ENCODE peak calls at places on chromosomes 3 and 15, in six cellular contexts. A is GM12891, O is K562, R is HepG2, B is H1, Z is GM12878. H is an unnamed sample.

GRCh38 chr3:10467904-10468610 is 37.3 kb downstream of the ATP2B2 start:
- DNase-seq in A (no peak), O (no peak), R (no peak), B (no peak), Z (no peak), H (no peak)

GRCh38 chr3:72444642-72445223 is 403.5 kb downstream of the SHQ1 start:
- DNase-seq in A (no peak), O (no peak), R (no peak), B (no peak), Z (no peak), H (no peak)

GRCh38 chr15:61003683-61004299 is 225.3 kb downstream of the RORA start:
- DNase-seq in A (no peak), O (no peak), R (no peak), B (no peak), Z (no peak), H (no peak)

GRCh38 chr3:153209596-153209995 is 47.6 kb downstream of the RAP2B start:
- DNase-seq in A (no peak), O (no peak), R (no peak), B (peak), Z (no peak), H (no peak)

GRCh38 chr3:17041009-17041408 is 156.3 kb downstream of the PLCL2 start:
- DNase-seq in A (no peak), O (no peak), R (no peak), B (no peak), Z (no peak), H (no peak)

GRCh38 chr15:65033659-65034269 is 4.3 kb upstream of the MTFMT start:
- DNase-seq in A (no peak), O (peak), R (peak), B (peak), Z (no peak), H (no peak)

GRCh38 chr15:64681424-64682024 is 93.9 kb downstream of the RBPMS2 start:
- DNase-seq in A (peak), O (peak), R (peak), B (no peak), Z (no peak), H (no peak)

GRCh38 chr3:122100591-122101491 is 45.7 kb downstream of the CD86 start:
- DNase-seq in A (no peak), O (no peak), R (no peak), B (no peak), Z (no peak), H (no peak)

GRCh38 chr3:160950542-160950941 is 154.6 kb downstream of the B3GALNT1 start:
- DNase-seq in A (no peak), O (no peak), R (no peak), B (no peak), Z (no peak), H (no peak)

GRCh38 chr3:169811606-169812123 is 1.0 kb upstream of the LRRIQ4 start:
- DNase-seq in A (no peak), O (no peak), R (no peak), B (no peak), Z (no peak), H (no peak)

GRCh38 chr3:195154793-195155535 is 116.0 kb downstream of the XXYLT1 start:
- DNase-seq in A (no peak), O (no peak), R (peak), B (no peak), Z (no peak), H (peak)

GRCh38 chr15:74209560-74209958 is 7.0 kb upstream of the STRA6 start:
- DNase-seq in A (no peak), O (no peak), R (no peak), B (no peak), Z (no peak), H (no peak)

GRCh38 chr3:96750094-96750767 is 64.2 kb upstream of the EPHA6 start:
- DNase-seq in A (no peak), O (no peak), R (no peak), B (no peak), Z (no peak), H (no peak)

GRCh38 chr3:185342458-185343169 is 20.3 kb upstream of the MAP3K13 start:
- DNase-seq in A (no peak), O (no peak), R (no peak), B (no peak), Z (no peak), H (no peak)

GRCh38 chr15:94263341-94264273 is 32.2 kb downstream of the MCTP2 start:
- DNase-seq in A (no peak), O (no peak), R (no peak), B (no peak), Z (peak), H (no peak)

GRCh38 chr3:87810427-87810826 is 248.4 kb downstream of the CGGBP1 start:
- DNase-seq in A (no peak), O (no peak), R (no peak), B (no peak), Z (no peak), H (no peak)

GRCh38 chr15:100665570-100665969 is 63.2 kb downstream of the ASB7 start:
- DNase-seq in A (no peak), O (no peak), R (no peak), B (no peak), Z (no peak), H (no peak)

GRCh38 chr3:50260027-50260941 is 8.7 kb upstream of the SEMA3B start:
- DNase-seq in A (peak), O (peak), R (peak), B (peak), Z (no peak), H (peak)

GRCh38 chr3:101310580-101311375 is 9.6 kb downstream of the IMPG2 start:
- DNase-seq in A (no peak), O (no peak), R (no peak), B (no peak), Z (no peak), H (no peak)

GRCh38 chr3:59535791-59536221 is 486.0 kb upstream of the CFAP20DC start:
- DNase-seq in A (no peak), O (no peak), R (no peak), B (no peak), Z (no peak), H (no peak)

GRCh38 chr3:49802719-49803463 is at the start of gene INKA1:
- DNase-seq in A (peak), O (peak), R (peak), B (peak), Z (no peak), H (peak)

GRCh38 chr15:48096813-48097212 is 24.0 kb upstream of the SLC24A5 start:
- DNase-seq in A (no peak), O (no peak), R (no peak), B (no peak), Z (no peak), H (no peak)

GRCh38 chr3:178618907-178619306 is 82.7 kb downstream of the KCNMB2 start:
- DNase-seq in A (no peak), O (no peak), R (no peak), B (no peak), Z (no peak), H (no peak)

GRCh38 chr15:99582508-99582960 is 16.8 kb downstream of the MEF2A start:
- DNase-seq in A (no peak), O (no peak), R (no peak), B (no peak), Z (no peak), H (no peak)

DNA sequence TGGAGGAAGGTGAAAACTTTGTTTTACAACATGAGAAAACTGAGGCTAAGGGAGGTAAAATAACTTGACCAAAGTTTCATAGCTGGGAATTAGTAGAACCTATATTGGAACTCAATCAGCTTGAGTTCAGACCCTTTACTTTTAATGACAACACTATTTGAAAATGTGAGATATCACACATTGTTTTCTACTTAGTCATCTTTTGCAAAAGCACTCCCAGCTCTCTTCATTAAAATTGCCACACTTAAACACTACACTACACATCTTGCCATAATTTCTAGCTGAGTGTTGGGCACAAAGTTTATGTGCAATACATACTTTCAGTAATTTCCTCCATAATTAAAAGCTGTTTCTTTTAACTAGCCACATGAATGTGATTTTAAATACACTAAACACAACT is 230.4 kb upstream of the DCBLD2 start:
- DNase-seq in A (no peak), O (no peak), R (no peak), B (no peak), Z (no peak), H (no peak)
- TF ChIP-seq TAF1 in A (no peak), O (no peak), R (no peak), B (no peak), Z (no peak), H (no peak)

DNA sequence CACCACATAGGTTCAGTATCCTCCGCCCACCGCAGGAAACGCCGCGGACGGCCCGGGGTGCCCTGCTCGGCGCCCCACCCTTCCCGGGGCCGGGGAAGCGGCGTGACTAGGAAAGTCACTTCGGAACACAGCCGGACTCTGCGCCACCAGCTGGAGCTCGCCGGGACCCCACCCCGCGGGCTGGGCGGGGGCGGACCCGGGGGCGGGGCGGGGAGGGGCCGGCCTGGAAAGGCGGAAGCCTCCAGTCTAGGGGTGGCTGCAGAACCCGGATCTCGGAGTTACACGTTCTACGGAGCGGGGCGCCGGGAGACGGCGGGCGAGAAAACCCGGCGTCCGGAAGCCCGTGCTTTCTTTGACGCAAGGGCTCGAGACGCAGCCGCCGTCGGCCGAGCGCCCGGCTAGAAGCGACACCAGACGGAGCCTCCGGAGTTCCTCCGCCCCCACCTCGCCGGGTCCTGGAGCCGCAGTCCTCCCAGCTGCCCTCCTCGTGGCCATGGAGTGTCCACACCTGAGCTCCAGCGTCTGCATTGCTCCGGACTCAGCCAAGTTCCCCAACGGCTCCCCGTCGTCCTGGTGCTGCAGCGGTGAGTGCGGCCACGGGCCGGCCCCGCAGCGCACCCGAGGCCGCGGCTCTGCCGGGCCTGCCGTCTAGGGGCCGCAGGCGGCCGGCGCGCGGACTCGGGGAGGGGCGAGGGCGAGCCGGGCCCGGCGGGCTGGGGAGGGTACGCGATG is at the start of gene USP3:
- DNase-seq in A (peak), O (peak), R (peak), B (peak), Z (no peak), H (peak)
- TF ChIP-seq POLR2A in A (peak), O (peak), R (peak), B (peak), Z (peak), H (peak)

GRCh38 chr3:57546616-57547015 is 2.5 kb upstream of the DNAH12 start:
- DNase-seq in A (no peak), O (no peak), R (no peak), B (no peak), Z (no peak), H (no peak)
- TF ChIP-seq TAF1 in A (no peak), O (no peak), R (no peak), B (no peak), Z (no peak), H (no peak)

GRCh38 chr15:55407949-55408766 is at the start of the genes CCPG1 and PIERCE2:
- DNase-seq in A (peak), O (peak), R (peak), B (peak), Z (peak), H (peak)
- TF ChIP-seq POLR2A in A (no peak), O (peak), R (peak), B (peak), Z (peak), H (peak)

H was measured in GM12892.